ENCODE peak calls at places on chromosomes 12 and 14, in five cellular contexts. F is HCT116, K is right lobe of liver, I is left lung, P is lower lobe of right lung. J is an unnamed sample.
A peak's percentile ranks its signal among the peaks of the same experiment; 100 is the strongest.

GRCh38 chr14:90383731-90384542 is 12.9 kb upstream of the CALM1 start:
- DNase-seq in F (no peak), K (peak; percentile 70), I (peak; percentile 89), P (peak; percentile 75), J (peak; percentile 75)

GRCh38 chr12:56839489-56840442 is 76.6 kb downstream of the HSD17B6 start:
- DNase-seq in F (peak; percentile 48), K (peak; percentile 63), I (no peak), P (peak; percentile 56), J (no peak)

GRCh38 chr14:89384023-89384422 is 33.0 kb downstream of the FOXN3 start:
- DNase-seq in F (no peak), K (no peak), I (no peak), P (no peak), J (no peak)

GRCh38 chr12:93521225-93521854 is 51.1 kb upstream of the SOCS2 start:
- DNase-seq in F (no peak), K (no peak), I (no peak), P (no peak), J (no peak)

GRCh38 chr12:81086342-81086741 is 8.5 kb downstream of the ACSS3 start:
- DNase-seq in F (no peak), K (no peak), I (no peak), P (no peak), J (no peak)

GRCh38 chr12:90290980-90291975 is 582.6 kb upstream of the ATP2B1 start:
- DNase-seq in F (no peak), K (no peak), I (no peak), P (no peak), J (no peak)

GRCh38 chr12:121934318-121934682 is 15.9 kb downstream of the CFAP251 start:
- DNase-seq in F (no peak), K (no peak), I (no peak), P (no peak), J (no peak)

GRCh38 chr12:3018284-3019004 is 58.7 kb upstream of the TSPAN9 start:
- DNase-seq in F (no peak), K (no peak), I (no peak), P (no peak), J (no peak)

GRCh38 chr12:116577149-116577548 is 18.0 kb downstream of the MAP1LC3B2 start:
- DNase-seq in F (no peak), K (no peak), I (no peak), P (no peak), J (no peak)

GRCh38 chr12:82461393-82461792 is 103.1 kb downstream of the METTL25 start:
- DNase-seq in F (no peak), K (no peak), I (no peak), P (no peak), J (no peak)

GRCh38 chr12:98579347-98579746 is 14.1 kb upstream of the SLC25A3 start:
- DNase-seq in F (no peak), K (no peak), I (no peak), P (no peak), J (no peak)

GRCh38 chr12:1573960-1574862 is 20.2 kb downstream of the FBXL14 start:
- DNase-seq in F (no peak), K (no peak), I (no peak), P (no peak), J (no peak)

GRCh38 chr12:28742791-28743190 is 406.3 kb upstream of the FAR2 start:
- DNase-seq in F (no peak), K (no peak), I (no peak), P (no peak), J (no peak)

GRCh38 chr12:38392584-38393144 is 76.1 kb downstream of the ALG10B start:
- DNase-seq in F (no peak), K (no peak), I (no peak), P (no peak), J (no peak)

GRCh38 chr14:40309124-40309523 is 876.9 kb upstream of the FBXO33 start:
- DNase-seq in F (no peak), K (no peak), I (no peak), P (no peak), J (no peak)

DNA sequence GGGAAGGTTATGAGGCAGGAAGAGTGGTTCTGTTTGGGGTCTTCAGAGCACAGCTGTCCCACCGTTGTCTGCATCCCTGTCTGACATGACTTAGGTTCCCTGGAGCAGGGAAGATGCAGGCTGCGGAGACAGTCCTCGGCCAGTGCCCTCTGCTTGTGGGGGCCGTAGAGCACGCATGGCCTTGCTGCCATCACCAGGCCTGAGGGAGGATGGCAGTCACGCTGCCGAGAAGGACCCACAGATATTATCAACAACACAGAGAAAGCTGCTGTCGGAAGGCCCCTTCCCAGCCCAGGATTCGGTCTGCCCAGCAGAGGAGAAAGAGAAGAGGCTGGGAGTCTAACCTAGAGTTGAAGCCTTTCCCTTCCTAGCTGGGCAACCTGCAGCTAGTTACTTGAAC is 35.0 kb downstream of the ERH start:
- DNase-seq in F (no peak), K (no peak), I (no peak), P (no peak), J (no peak)
- TF ChIP-seq CTCF in F (peak; percentile 5), K (peak; percentile 14), I (no peak), P (peak; percentile 32), J (peak; percentile 59)

DNA sequence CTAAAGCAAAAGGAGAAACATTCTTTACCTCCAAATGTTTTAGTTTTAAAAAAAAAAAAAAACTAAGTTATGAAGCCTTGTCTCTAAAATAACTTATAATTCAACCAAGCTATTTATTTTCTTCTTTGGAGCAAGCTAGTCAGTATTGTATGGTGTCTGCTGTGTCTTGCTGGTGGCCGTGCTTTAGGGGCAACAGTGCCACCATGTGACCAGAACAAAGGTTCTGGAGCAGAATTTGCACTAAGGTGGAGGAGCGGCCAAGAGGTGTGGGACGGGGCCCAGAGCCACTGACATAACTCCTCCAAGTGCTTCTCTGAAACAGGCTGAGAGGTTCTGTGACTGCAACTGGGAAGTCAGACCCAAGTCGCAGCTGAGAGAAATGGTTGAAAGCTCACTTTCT is 4.5 kb downstream of the FICD start:
- DNase-seq in F (no peak), K (no peak), I (no peak), P (no peak), J (no peak)
- TF ChIP-seq CTCF in F (peak; percentile 3), K (peak; percentile 8), I (no peak), P (no peak), J (peak; percentile 24)

DNA sequence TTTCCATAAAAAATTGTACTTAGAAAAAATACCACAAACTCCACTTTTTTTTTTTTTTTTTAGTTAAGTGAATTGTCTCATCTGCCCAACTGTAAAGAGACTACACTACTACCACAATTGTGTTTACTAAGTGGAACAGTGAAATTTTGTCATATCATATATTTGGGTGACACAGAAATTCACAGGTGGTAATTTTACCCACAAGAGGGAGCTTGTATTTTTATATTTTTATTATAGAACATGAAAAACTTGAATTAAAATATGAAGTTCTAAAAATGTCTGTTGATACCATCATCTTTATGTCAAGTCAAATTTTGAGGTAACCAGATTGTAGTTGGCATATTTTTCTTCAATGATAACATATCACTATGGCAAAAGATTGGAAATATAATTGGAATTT is 329.4 kb upstream of the SOX5 start:
- DNase-seq in F (no peak), K (no peak), I (no peak), P (no peak), J (no peak)
- TF ChIP-seq CTCF in F (no peak), K (no peak), I (no peak), P (no peak), J (peak; percentile 38)

DNA sequence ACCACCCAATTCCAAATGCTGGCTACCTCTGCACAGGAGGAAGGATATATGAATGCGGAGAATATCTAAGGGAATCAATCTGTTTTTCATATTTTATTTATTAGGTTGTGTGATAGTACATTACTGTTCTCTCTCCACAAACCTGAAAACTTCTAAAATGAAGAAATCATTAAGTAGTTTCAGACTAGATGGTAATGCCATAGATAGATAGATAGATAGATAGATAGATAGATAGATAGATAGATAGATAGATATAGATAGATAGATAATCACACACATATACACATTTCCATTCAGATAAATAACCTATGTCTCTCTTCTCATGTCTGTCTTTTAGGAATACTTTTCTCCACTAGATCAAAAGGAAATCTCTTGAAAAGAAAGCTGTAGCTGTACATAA is 126.1 kb upstream of the TSPAN8 start:
- DNase-seq in F (no peak), K (no peak), I (no peak), P (no peak), J (no peak)
- TF ChIP-seq CTCF in F (no peak), K (no peak), I (no peak), P (no peak), J (no peak)

GRCh38 chr12:19003987-19004619 is 125.4 kb upstream of the PLEKHA5 start:
- DNase-seq in F (no peak), K (no peak), I (no peak), P (no peak), J (no peak)
- TF ChIP-seq CTCF in F (no peak), K (no peak), I (no peak), P (no peak), J (no peak)

J was measured in type B pancreatic cell.